ENCODE peak calls at places on chromosomes 7 and 10, in six cellular contexts. One of them, this sample, is unnamed.
A peak's percentile ranks its signal among the peaks of the same experiment; 100 is the strongest.

GRCh38 chr10:11337516-11337915 is 273.9 kb downstream of the USP6NL start:
- DNase-seq in amniotic epithelial cell: no peak
- DNase-seq in ELF-1: no peak
- DNase-seq in amygdala: no peak
- DNase-seq in HS-27A: no peak
- DNase-seq in heart right ventricle: no peak
- DNase-seq in this sample: no peak

GRCh38 chr7:22572937-22573336 is 72.9 kb upstream of the STEAP1B start:
- DNase-seq in amniotic epithelial cell: no peak
- DNase-seq in ELF-1: peak; percentile 82
- DNase-seq in amygdala: no peak
- DNase-seq in HS-27A: peak; percentile 52
- DNase-seq in heart right ventricle: no peak
- DNase-seq in this sample: no peak

GRCh38 chr7:88041583-88041982 is 107.5 kb downstream of the ADAM22 start:
- DNase-seq in amniotic epithelial cell: no peak
- DNase-seq in ELF-1: no peak
- DNase-seq in amygdala: no peak
- DNase-seq in HS-27A: no peak
- DNase-seq in heart right ventricle: no peak
- DNase-seq in this sample: no peak

GRCh38 chr7:125316451-125316850 is 386.8 kb upstream of the POT1 start:
- DNase-seq in amniotic epithelial cell: no peak
- DNase-seq in ELF-1: peak; percentile 88
- DNase-seq in amygdala: no peak
- DNase-seq in HS-27A: no peak
- DNase-seq in heart right ventricle: no peak
- DNase-seq in this sample: no peak

GRCh38 chr7:143910473-143911248 is 8.7 kb upstream of the TCAF1 start:
- DNase-seq in amniotic epithelial cell: peak; percentile 56
- DNase-seq in ELF-1: no peak
- DNase-seq in amygdala: no peak
- DNase-seq in HS-27A: no peak
- DNase-seq in heart right ventricle: no peak
- DNase-seq in this sample: no peak

GRCh38 chr7:4003536-4003935 is 678.6 kb upstream of the FOXK1 start:
- DNase-seq in amniotic epithelial cell: peak; percentile 16
- DNase-seq in ELF-1: peak; percentile 50
- DNase-seq in amygdala: no peak
- DNase-seq in HS-27A: no peak
- DNase-seq in heart right ventricle: no peak
- DNase-seq in this sample: no peak

GRCh38 chr7:85205754-85206153 is 18.9 kb upstream of the SEMA3D start:
- DNase-seq in amniotic epithelial cell: no peak
- DNase-seq in ELF-1: no peak
- DNase-seq in amygdala: no peak
- DNase-seq in HS-27A: no peak
- DNase-seq in heart right ventricle: no peak
- DNase-seq in this sample: no peak

GRCh38 chr10:80444646-80445319 is 9.3 kb upstream of the TSPAN14 start:
- DNase-seq in amniotic epithelial cell: peak; percentile 73
- DNase-seq in ELF-1: peak; percentile 80
- DNase-seq in amygdala: peak; percentile 61
- DNase-seq in HS-27A: peak; percentile 15
- DNase-seq in heart right ventricle: peak; percentile 78
- DNase-seq in this sample: peak; percentile 81

GRCh38 chr7:13508586-13508985 is 480.9 kb downstream of the ETV1 start:
- DNase-seq in amniotic epithelial cell: no peak
- DNase-seq in ELF-1: peak; percentile 4
- DNase-seq in amygdala: no peak
- DNase-seq in HS-27A: no peak
- DNase-seq in heart right ventricle: no peak
- DNase-seq in this sample: no peak

GRCh38 chr10:50625663-50626062 is 1.9 kb upstream of the SGMS1 start:
- DNase-seq in amniotic epithelial cell: peak; percentile 12
- DNase-seq in ELF-1: peak; percentile 60
- DNase-seq in amygdala: no peak
- DNase-seq in HS-27A: no peak
- DNase-seq in heart right ventricle: no peak
- DNase-seq in this sample: no peak

GRCh38 chr7:98372993-98373392 is 27.9 kb downstream of the BAIAP2L1 start:
- DNase-seq in amniotic epithelial cell: peak; percentile 52
- DNase-seq in ELF-1: no peak
- DNase-seq in amygdala: no peak
- DNase-seq in HS-27A: no peak
- DNase-seq in heart right ventricle: no peak
- DNase-seq in this sample: no peak

GRCh38 chr10:96130326-96130758 is 245 bp downstream of the ZNF518A start:
- DNase-seq in amniotic epithelial cell: no peak
- DNase-seq in ELF-1: no peak
- DNase-seq in amygdala: peak; percentile 70
- DNase-seq in HS-27A: no peak
- DNase-seq in heart right ventricle: no peak
- DNase-seq in this sample: peak; percentile 90

GRCh38 chr7:22582860-22583640 is 83.1 kb upstream of the STEAP1B start:
- DNase-seq in amniotic epithelial cell: peak; percentile 65
- DNase-seq in ELF-1: peak; percentile 91
- DNase-seq in amygdala: no peak
- DNase-seq in HS-27A: peak; percentile 95
- DNase-seq in heart right ventricle: no peak
- DNase-seq in this sample: no peak